ENCODE peak calls at places on chromosome 16, in nine cellular contexts. A is heart left ventricle; J is naive thymus-derived CD4-positive, alpha-beta T cell; L is HAP-1; C is PC-3; F is sigmoid colon; E is lower lobe of right lung; S is H1; K is AG09309. G is an unnamed sample.

GRCh38 chr16:89368604-89369249 is 121.6 kb downstream of the ANKRD11 start:
- DNase-seq in E (no peak), K (no peak), S (no peak), F (no peak), C (no peak), J (no peak), L (no peak), A (no peak), G (peak)

GRCh38 chr16:76197925-76198324 is 79.3 kb upstream of the CNTNAP4 start:
- DNase-seq in K (no peak), S (no peak), E (no peak), J (no peak), A (no peak), C (no peak), L (no peak), F (no peak), G (no peak)

GRCh38 chr16:75239463-75240122 is 11.8 kb downstream of the BCAR1 start:
- DNase-seq in K (no peak), J (no peak), C (no peak), S (no peak), F (peak), A (no peak), E (peak), L (no peak), G (no peak)

GRCh38 chr16:57628008-57628781 is at the start of gene ADGRG1:
- DNase-seq in E (peak), L (no peak), F (peak), K (peak), J (no peak), S (peak), A (peak), C (peak), G (peak)

GRCh38 chr16:89171216-89172170 is at the start of gene CDH15:
- DNase-seq in J (peak), L (peak), A (peak), S (peak), E (peak), K (peak), F (peak), C (peak), G (peak)

GRCh38 chr16:14401839-14402115 is 228.3 kb downstream of the PARN start:
- DNase-seq in S (no peak), C (no peak), J (no peak), F (no peak), K (no peak), L (no peak), E (no peak), A (no peak), G (no peak)

GRCh38 chr16:35543486-35543885 is 2084.1 kb downstream of the TP53TG3F start:
- DNase-seq in J (no peak), A (no peak), F (no peak), E (no peak), C (no peak), L (no peak), K (no peak), S (no peak), G (no peak)

GRCh38 chr16:75306102-75306762 is 54.8 kb upstream of the BCAR1 start:
- DNase-seq in J (no peak), F (no peak), L (no peak), S (no peak), C (peak), A (no peak), E (no peak), K (no peak), G (no peak)

GRCh38 chr16:63426275-63426870 is 1390.1 kb upstream of the CDH8 start:
- DNase-seq in S (no peak), K (no peak), J (no peak), F (no peak), L (no peak), C (no peak), A (no peak), E (no peak), G (no peak)

GRCh38 chr16:86121611-86122010 is 222.6 kb downstream of the IRF8 start:
- DNase-seq in J (no peak), S (no peak), F (no peak), A (no peak), L (no peak), E (no peak), K (no peak), C (no peak), G (no peak)

GRCh38 chr16:14652726-14653125 is 20.0 kb downstream of the BFAR start:
- DNase-seq in K (no peak), E (no peak), C (no peak), L (no peak), A (no peak), J (no peak), F (no peak), S (no peak), G (no peak)

GRCh38 chr16:1705688-1706385 is at the start of gene MAPK8IP3:
- DNase-seq in F (peak), E (peak), A (peak), L (peak), J (peak), C (peak), K (peak), S (peak), G (peak)

GRCh38 chr16:12002447-12003006 is 26.0 kb downstream of the SNX29 start:
- DNase-seq in S (no peak), L (no peak), C (no peak), E (no peak), A (no peak), F (no peak), K (no peak), J (no peak), G (no peak)

GRCh38 chr16:84132527-84133285 is 12.3 kb downstream of the HSDL1 start:
- DNase-seq in S (no peak), C (no peak), F (no peak), E (no peak), A (no peak), L (no peak), J (no peak), K (no peak), G (no peak)

GRCh38 chr16:30721606-30722005 is 22.6 kb downstream of the SRCAP start:
- DNase-seq in E (no peak), K (no peak), A (no peak), J (no peak), C (peak), F (no peak), L (no peak), S (no peak), G (no peak)

GRCh38 chr16:621526-622105 is 9.2 kb upstream of the WFIKKN1 start:
- DNase-seq in K (no peak), C (no peak), F (peak), A (no peak), L (no peak), S (no peak), J (no peak), E (no peak), G (no peak)

GRCh38 chr16:57634171-57634570 is 5.7 kb downstream of the ADGRG1 start:
- DNase-seq in C (peak), S (no peak), L (no peak), A (no peak), J (no peak), F (no peak), E (no peak), K (no peak), G (peak)

GRCh38 chr16:69309316-69309715 is 1.8 kb upstream of the VPS4A start:
- DNase-seq in K (no peak), S (no peak), E (no peak), J (no peak), F (peak), L (no peak), A (no peak), C (no peak), G (peak)

GRCh38 chr16:77330332-77331043 is 104.3 kb downstream of the ADAMTS18 start:
- DNase-seq in C (no peak), L (no peak), A (no peak), F (no peak), E (no peak), K (no peak), S (no peak), J (no peak), G (no peak)

GRCh38 chr16:84999200-84999599 is 12.1 kb downstream of the ZDHHC7 start:
- DNase-seq in E (no peak), F (no peak), C (peak), S (no peak), J (no peak), L (no peak), A (no peak), K (no peak), G (no peak)

GRCh38 chr16:66395806-66396555 is 29.5 kb downstream of the CDH5 start:
- DNase-seq in S (no peak), A (no peak), K (no peak), E (no peak), C (no peak), L (no peak), F (no peak), J (no peak), G (no peak)

GRCh38 chr16:51524555-51525373 is 373.7 kb upstream of the SALL1 start:
- DNase-seq in A (no peak), E (no peak), J (no peak), S (no peak), L (no peak), K (peak), C (no peak), F (no peak), G (peak)

GRCh38 chr16:82841108-82841507 is 214.3 kb downstream of the CDH13 start:
- DNase-seq in C (no peak), L (no peak), J (no peak), S (no peak), F (no peak), E (no peak), A (no peak), K (no peak), G (no peak)

GRCh38 chr16:85490971-85491771 is 122.0 kb upstream of the GSE1 start:
- DNase-seq in E (no peak), F (no peak), K (no peak), J (no peak), C (peak), A (no peak), S (peak), L (no peak), G (no peak)

GRCh38 chr16:22001591-22001990 is 675 bp upstream of the PDZD9 start:
- DNase-seq in J (no peak), C (peak), E (no peak), L (no peak), F (no peak), S (no peak), K (peak), A (no peak), G (no peak)

GRCh38 chr16:13453325-13453724 is 466.6 kb upstream of the ERCC4 start:
- DNase-seq in A (no peak), L (no peak), K (no peak), S (no peak), F (no peak), C (no peak), E (no peak), J (no peak), G (peak)

GRCh38 chr16:79801550-79802090 is 201.1 kb upstream of the MAF start:
- DNase-seq in J (no peak), K (no peak), A (no peak), L (no peak), C (no peak), E (no peak), F (no peak), S (no peak), G (no peak)

GRCh38 chr16:27818231-27818630 is 245.3 kb downstream of the GSG1L start:
- DNase-seq in C (no peak), E (no peak), L (no peak), A (no peak), S (no peak), J (no peak), K (no peak), F (peak), G (no peak)

GRCh38 chr16:66474750-66475199 is 47.7 kb downstream of the BEAN1 start:
- DNase-seq in J (peak), A (no peak), C (peak), K (no peak), F (peak), L (no peak), S (peak), E (no peak), G (no peak)

GRCh38 chr16:87924937-87925670 is 11.2 kb downstream of the CA5A start:
- DNase-seq in F (no peak), E (no peak), L (no peak), J (no peak), A (no peak), C (peak), S (no peak), K (no peak), G (peak)

GRCh38 chr16:55329791-55330190 is 5.8 kb downstream of the IRX6 start:
- DNase-seq in L (no peak), J (no peak), K (no peak), S (no peak), C (no peak), A (no peak), E (no peak), F (no peak), G (no peak)

GRCh38 chr16:55330726-55331647 is 7.0 kb downstream of the IRX6 start:
- DNase-seq in S (no peak), E (no peak), F (no peak), A (no peak), K (no peak), L (no peak), C (no peak), J (no peak), G (peak)

GRCh38 chr16:55333690-55334089 is 9.7 kb downstream of the IRX6 start:
- DNase-seq in A (no peak), F (no peak), E (no peak), C (no peak), L (no peak), S (no peak), J (no peak), K (no peak), G (no peak)

GRCh38 chr16:55328611-55329569 is 4.9 kb downstream of the IRX6 start:
- DNase-seq in K (no peak), L (no peak), S (no peak), A (no peak), E (no peak), F (no peak), J (no peak), C (no peak), G (no peak)

DNA sequence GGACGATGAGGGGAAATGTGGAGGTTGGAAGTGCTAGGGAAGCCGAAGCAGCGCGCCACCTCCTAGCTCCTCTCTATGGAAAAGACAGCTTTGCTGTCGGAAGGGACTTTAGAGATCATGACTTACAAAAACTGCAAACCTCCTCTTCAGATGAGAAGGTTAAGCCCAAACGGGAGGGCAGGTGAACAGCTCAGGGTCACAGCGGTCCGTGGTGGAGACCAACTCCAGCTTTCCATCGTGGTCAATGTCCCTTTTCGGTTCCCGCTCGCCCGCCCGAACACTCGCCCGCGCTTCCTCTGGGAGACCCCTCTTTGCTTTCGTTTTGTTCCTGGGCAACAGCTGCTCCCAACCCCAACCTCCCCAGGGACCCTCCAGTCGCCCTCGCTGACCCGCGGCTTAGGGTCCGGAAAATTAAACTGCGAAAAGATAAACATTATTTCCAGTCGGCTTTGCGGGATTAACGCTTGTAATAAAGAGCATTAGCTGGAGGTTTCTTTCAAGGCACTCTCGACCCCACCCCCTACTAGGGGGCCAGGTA is 7.7 kb downstream of the IRX6 start:
- DNase-seq in J (no peak), L (no peak), E (no peak), F (no peak), A (no peak), S (no peak), K (no peak), C (no peak), G (no peak)
- H3K4me3 ChIP-seq in J (no peak), L (no peak), E (peak), F (no peak), A (peak), S (peak), K (no peak), C (no peak), G (no peak)

DNA sequence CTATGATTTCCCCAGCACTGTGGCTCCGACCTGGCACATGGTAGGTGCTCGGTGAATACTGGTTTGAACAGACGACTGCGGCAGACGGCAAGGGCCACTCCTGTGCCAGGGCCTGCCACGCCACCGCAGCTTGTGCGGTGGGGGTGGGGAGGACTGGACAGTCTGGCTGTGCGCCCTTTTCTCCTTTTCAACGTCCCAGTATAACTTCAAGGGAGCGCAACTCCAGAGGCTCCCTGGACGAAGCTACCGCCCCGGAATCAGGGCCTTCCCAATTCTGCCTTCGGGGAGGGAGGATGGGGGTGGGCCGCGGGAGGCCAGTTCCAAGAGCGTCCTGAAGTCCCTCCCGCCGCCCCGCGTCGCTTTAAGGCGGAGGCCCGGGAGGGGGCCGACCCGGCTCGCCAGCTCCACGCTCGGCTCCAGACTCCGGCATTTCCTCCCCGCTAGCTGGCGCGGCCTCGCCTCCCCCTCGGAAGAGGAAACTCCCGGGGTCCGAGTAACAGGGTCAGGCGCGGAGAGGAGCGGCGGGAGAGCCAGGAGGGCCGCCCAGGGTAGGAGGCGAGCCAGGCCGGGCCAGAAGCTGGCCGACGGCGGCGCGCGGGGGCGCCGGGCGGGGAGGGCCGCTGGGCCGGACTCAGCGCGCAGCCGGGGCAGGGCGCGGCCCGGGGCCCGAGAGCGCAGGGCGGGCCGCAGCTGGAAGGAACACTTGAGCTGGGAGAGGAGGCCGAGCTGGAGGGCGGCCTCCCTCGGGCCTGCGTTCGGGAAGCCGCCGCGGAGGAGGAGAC is at the start of gene ITPRIPL2:
- DNase-seq in F (peak), A (peak), E (peak), C (peak), K (peak), J (no peak), L (peak), S (peak), G (peak)
- H3K4me3 ChIP-seq in F (peak), A (peak), E (peak), C (peak), K (peak), J (no peak), L (peak), S (peak), G (peak)

DNA sequence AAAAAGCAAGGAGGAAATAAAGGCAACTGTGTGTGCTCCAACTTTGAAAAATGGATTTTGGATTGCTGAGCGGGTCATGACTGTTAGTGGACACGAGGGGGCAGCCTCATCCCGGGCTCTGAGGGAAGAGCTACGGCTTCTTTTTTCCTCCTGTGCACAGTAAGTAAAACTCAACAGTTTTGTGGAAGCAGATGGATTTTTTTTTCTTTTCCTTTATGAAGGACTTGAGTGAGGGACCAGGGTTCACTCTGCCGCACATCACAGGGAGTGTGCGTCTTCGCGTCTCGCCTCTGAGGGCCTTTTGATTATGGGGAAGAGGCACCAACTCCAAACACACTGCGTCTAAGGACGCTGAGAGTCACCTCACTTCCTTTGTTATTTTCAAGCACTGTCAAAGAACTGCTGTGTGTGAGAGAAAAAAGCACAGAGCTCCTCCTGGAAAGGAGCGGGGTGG is 80.3 kb upstream of the GOT2 start:
- DNase-seq in F (no peak), L (peak), K (no peak), A (peak), J (peak), S (peak), C (peak), E (peak), G (peak)
- H3K4me3 ChIP-seq in F (peak), L (no peak), K (no peak), A (peak), J (peak), S (peak), C (peak), E (peak), G (no peak)

GRCh38 chr16:74099530-74099929 is 197.1 kb upstream of the PSMD7 start:
- DNase-seq in L (peak), A (no peak), C (no peak), E (no peak), F (no peak), S (no peak), K (no peak), J (no peak), G (no peak)

GRCh38 chr16:74100405-74101316 is 196.0 kb upstream of the PSMD7 start:
- DNase-seq in K (no peak), J (no peak), S (no peak), E (no peak), C (no peak), L (peak), A (no peak), F (no peak), G (no peak)

GRCh38 chr16:74101390-74101789 is 195.2 kb upstream of the PSMD7 start:
- DNase-seq in L (peak), K (no peak), E (no peak), J (no peak), S (no peak), A (no peak), C (no peak), F (no peak), G (no peak)
- H3K4me3 ChIP-seq in L (no peak), K (no peak), E (no peak), J (no peak), S (peak), A (no peak), C (no peak), F (no peak), G (no peak)

GRCh38 chr16:23141959-23142740 is 7.1 kb downstream of the USP31 start:
- DNase-seq in J (no peak), A (no peak), C (no peak), L (no peak), E (no peak), K (no peak), F (no peak), S (no peak), G (no peak)
- H3K4me3 ChIP-seq in J (no peak), A (no peak), C (no peak), L (no peak), E (no peak), K (no peak), F (no peak), S (no peak), G (no peak)